ENCODE peak calls at places on chromosomes 4 and X, in six cellular contexts. J, B, O, D, F and S are unnamed samples.

GRCh38 chr4:149465941-149466340 is 349.7 kb downstream of the IQCM start:
- DNase-seq in J (peak), B (no peak), O (no peak), D (no peak), F (no peak), S (no peak)

GRCh38 chrX:107674480-107675364 is 46.4 kb downstream of the PRPS1 start:
- DNase-seq in J (peak), B (peak), O (no peak), D (no peak), F (no peak), S (peak)

GRCh38 chr4:2935762-2936743 is 27.2 kb downstream of the NOP14 start:
- DNase-seq in J (peak), B (peak), O (no peak), D (no peak), F (peak), S (no peak)

GRCh38 chrX:154355776-154356140 is 18.7 kb downstream of the FLNA start:
- DNase-seq in J (no peak), B (no peak), O (no peak), D (no peak), F (no peak), S (no peak)

GRCh38 chr4:111685205-111685604 is 460.0 kb upstream of the FAM241A start:
- DNase-seq in J (no peak), B (no peak), O (no peak), D (no peak), F (no peak), S (no peak)

GRCh38 chr4:185265942-185266341 is 56.5 kb downstream of the SNX25 start:
- DNase-seq in J (peak), B (no peak), O (no peak), D (no peak), F (peak), S (no peak)

GRCh38 chr4:88775529-88775928 is 77.9 kb upstream of the NAP1L5 start:
- DNase-seq in J (no peak), B (no peak), O (no peak), D (no peak), F (no peak), S (no peak)

GRCh38 chr4:3811621-3812020 is 45.4 kb downstream of the ADRA2C start:
- DNase-seq in J (no peak), B (no peak), O (no peak), D (no peak), F (no peak), S (no peak)

GRCh38 chr4:1043658-1044468 is 32.4 kb downstream of the FGFRL1 start:
- DNase-seq in J (peak), B (no peak), O (peak), D (no peak), F (no peak), S (peak)

GRCh38 chr4:10743357-10743756 is 58.8 kb upstream of the CLNK start:
- DNase-seq in J (no peak), B (no peak), O (no peak), D (no peak), F (no peak), S (no peak)

GRCh38 chrX:102599950-102600579 is 750 bp downstream of the ARMCX5 start:
- DNase-seq in J (peak), B (no peak), O (no peak), D (no peak), F (no peak), S (no peak)

GRCh38 chr4:173024203-173024602 is 144.4 kb upstream of the GALNT7 start:
- DNase-seq in J (no peak), B (no peak), O (no peak), D (no peak), F (no peak), S (no peak)

GRCh38 chr4:139085141-139085540 is 69.6 kb downstream of the NOCT start:
- DNase-seq in J (peak), B (no peak), O (no peak), D (no peak), F (peak), S (no peak)

GRCh38 chr4:78150465-78150864 is 93.3 kb downstream of the FRAS1 start:
- DNase-seq in J (no peak), B (no peak), O (no peak), D (no peak), F (no peak), S (no peak)

GRCh38 chr4:39319678-39320077 is 46.5 kb downstream of the RFC1 start:
- DNase-seq in J (peak), B (no peak), O (peak), D (no peak), F (no peak), S (no peak)

GRCh38 chr4:25098964-25099843 is 61.0 kb downstream of the SEPSECS start:
- DNase-seq in J (peak), B (no peak), O (peak), D (no peak), F (no peak), S (peak)